ENCODE peak calls at places on chromosomes 11 and 22, in six cellular contexts. P is Right ventricle myocardium inferior, Z is NAMALWA, F is NCI-H446 treated with DMSO at 0.1 percent for 48 hours, K is AG04450, S is NCI-H1436 treated with DMSO at 0.1 percent for 48 hours. J is an unnamed sample.

GRCh38 chr22:45478108-45478771 is 24.4 kb upstream of the FBLN1 start:
- DNase-seq in P (no peak), Z (no peak), F (no peak), K (peak; percentile 89), S (no peak), J (no peak)

GRCh38 chr11:84558085-84558905 is 1068.8 kb downstream of the DLG2 start:
- DNase-seq in P (no peak), Z (peak; percentile 82), F (peak; percentile 39), K (peak; percentile 4), S (no peak), J (peak; percentile 54)

GRCh38 chr11:65107751-65108468 is 3.8 kb upstream of the TM7SF2 start:
- DNase-seq in P (no peak), Z (no peak), F (no peak), K (no peak), S (no peak), J (no peak)

GRCh38 chr11:94757037-94757681 is 11.0 kb upstream of the AMOTL1 start:
- DNase-seq in P (no peak), Z (no peak), F (no peak), K (no peak), S (no peak), J (no peak)

GRCh38 chr11:95586155-95586554 is 203.4 kb downstream of the FAM76B start:
- DNase-seq in P (no peak), Z (no peak), F (no peak), K (no peak), S (no peak), J (no peak)

GRCh38 chr11:117081908-117082307 is 16.3 kb downstream of the SIK3 start:
- DNase-seq in P (no peak), Z (no peak), F (no peak), K (no peak), S (no peak), J (no peak)

GRCh38 chr22:27460596-27461347 is 340.8 kb downstream of the MN1 start:
- DNase-seq in P (no peak), Z (no peak), F (no peak), K (peak; percentile 18), S (no peak), J (no peak)

GRCh38 chr11:97948793-97949192 is 1072.0 kb upstream of the CNTN5 start:
- DNase-seq in P (no peak), Z (no peak), F (no peak), K (no peak), S (no peak), J (no peak)

GRCh38 chr11:86688398-86689179 is 16.2 kb upstream of the ME3 start:
- DNase-seq in P (no peak), Z (no peak), F (no peak), K (peak; percentile 55), S (no peak), J (peak; percentile 60)

GRCh38 chr11:59413646-59414045 is 12.6 kb downstream of the OR5A2 start:
- DNase-seq in P (no peak), Z (no peak), F (no peak), K (no peak), S (no peak), J (no peak)

GRCh38 chr11:61095022-61095421 is 7.3 kb upstream of the CD5 start:
- DNase-seq in P (no peak), Z (peak; percentile 59), F (no peak), K (no peak), S (no peak), J (peak; percentile 62)

GRCh38 chr22:46112405-46112804 is 37.9 kb upstream of the PPARA start:
- DNase-seq in P (no peak), Z (no peak), F (no peak), K (no peak), S (no peak), J (no peak)

GRCh38 chr11:72631806-72632731 is 42.2 kb downstream of the PDE2A start:
- DNase-seq in P (no peak), Z (no peak), F (peak; percentile 76), K (no peak), S (no peak), J (no peak)

GRCh38 chr11:44879432-44879831 is 71.3 kb downstream of the TP53I11 start:
- DNase-seq in P (no peak), Z (no peak), F (no peak), K (no peak), S (no peak), J (no peak)

GRCh38 chr11:80726236-80726635 is 1285.4 kb upstream of the TENM4 start:
- DNase-seq in P (no peak), Z (no peak), F (no peak), K (no peak), S (no peak), J (no peak)

GRCh38 chr22:23685205-23685784 is 5.5 kb upstream of the RGL4 start:
- DNase-seq in P (peak; percentile 2), Z (no peak), F (peak; percentile 39), K (no peak), S (no peak), J (no peak)

GRCh38 chr22:21698430-21699329 is 32.9 kb downstream of the PPIL2 start:
- DNase-seq in P (peak; percentile 77), Z (no peak), F (no peak), K (no peak), S (no peak), J (no peak)

GRCh38 chr22:29275167-29275566 is 7.1 kb downstream of the EWSR1 start:
- DNase-seq in P (no peak), Z (no peak), F (no peak), K (no peak), S (no peak), J (no peak)

GRCh38 chr11:83119216-83119615 is 37.7 kb upstream of the PCF11 start:
- DNase-seq in P (no peak), Z (no peak), F (no peak), K (no peak), S (no peak), J (no peak)

GRCh38 chr11:17762309-17762974 is 27.9 kb downstream of the KCNC1 start:
- DNase-seq in P (peak; percentile 21), Z (peak; percentile 46), F (no peak), K (no peak), S (no peak), J (peak; percentile 55)

GRCh38 chr22:36323182-36323854 is 64.4 kb downstream of the MYH9 start:
- DNase-seq in P (no peak), Z (no peak), F (no peak), K (no peak), S (peak; percentile 59), J (no peak)